ENCODE peak calls at places on chromosomes 1 and 21, in seven cellular contexts. K is K562, Y is HepG2, M is SK-N-SH, I is GM12878, D is HCT116, C is H1. X is an unnamed sample.

GRCh38 chr1:235945775-235946565 is 79.3 kb upstream of the LYST start:
- DNase-seq in M (no peak), K (no peak), I (peak), D (no peak), Y (peak), C (no peak), X (no peak)

GRCh38 chr1:101460709-101461108 is 223.9 kb downstream of the S1PR1 start:
- DNase-seq in C (no peak), Y (no peak), M (no peak), K (no peak), I (no peak), D (no peak), X (no peak)

GRCh38 chr1:167935252-167936067 is 1.0 kb upstream of the DCAF6 start:
- DNase-seq in M (peak), Y (peak), K (no peak), D (no peak), I (no peak), C (peak), X (peak)

GRCh38 chr21:31374430-31374829 is 30.4 kb upstream of the TIAM1 start:
- DNase-seq in C (peak), M (no peak), Y (no peak), I (no peak), D (no peak), K (no peak), X (no peak)

GRCh38 chr1:38559180-38559874 is 300.2 kb downstream of the RRAGC start:
- DNase-seq in D (no peak), Y (no peak), M (no peak), K (no peak), I (peak), C (no peak), X (no peak)

GRCh38 chr1:160971618-160972056 is 17.0 kb upstream of the ITLN2 start:
- DNase-seq in C (no peak), I (peak), M (no peak), Y (no peak), D (no peak), K (no peak), X (no peak)

GRCh38 chr1:166740668-166741276 is 98.5 kb upstream of the POGK start:
- DNase-seq in Y (no peak), C (no peak), K (no peak), M (no peak), D (no peak), I (no peak), X (no peak)

GRCh38 chr1:86706018-86706417 is 1.6 kb downstream of the SH3GLB1 start:
- DNase-seq in D (no peak), Y (peak), K (no peak), M (no peak), C (no peak), I (no peak), X (peak)

GRCh38 chr1:161068306-161069200 is 1.1 kb downstream of the ARHGAP30 start:
- DNase-seq in K (no peak), M (no peak), D (no peak), C (no peak), Y (no peak), I (peak), X (no peak)

GRCh38 chr21:44487831-44488230 is 32.5 kb downstream of the LRRC3 start:
- DNase-seq in I (no peak), D (peak), C (peak), Y (peak), M (no peak), K (peak), X (no peak)

GRCh38 chr1:105072850-105073249 is 1323.2 kb downstream of the AMY1C start:
- DNase-seq in Y (no peak), C (no peak), K (no peak), I (no peak), M (no peak), D (no peak), X (no peak)

GRCh38 chr1:212974735-212975606 is 24.6 kb downstream of the VASH2 start:
- DNase-seq in I (no peak), C (no peak), D (no peak), M (no peak), K (no peak), Y (no peak), X (no peak)

GRCh38 chr1:42966688-42967609 is 8.3 kb upstream of the SLC2A1 start:
- DNase-seq in I (no peak), Y (peak), K (peak), C (peak), M (no peak), D (peak), X (no peak)

GRCh38 chr1:24969616-24970398 is 39.7 kb upstream of the RUNX3 start:
- DNase-seq in Y (no peak), C (peak), M (no peak), K (no peak), D (no peak), I (no peak), X (no peak)

GRCh38 chr1:8201331-8201861 is 116.5 kb upstream of the SLC45A1 start:
- DNase-seq in I (no peak), M (no peak), Y (peak), D (no peak), C (no peak), K (no peak), X (no peak)

GRCh38 chr1:202658251-202658650 is 52.0 kb downstream of the SYT2 start:
- DNase-seq in Y (no peak), C (no peak), M (no peak), I (no peak), D (no peak), K (no peak), X (no peak)

GRCh38 chr21:45516671-45517151 is 25.5 kb downstream of the SLC19A1 start:
- DNase-seq in I (no peak), M (no peak), D (no peak), C (no peak), Y (no peak), K (no peak), X (no peak)

GRCh38 chr1:30660241-30660640 is 63.1 kb downstream of the MATN1 start:
- DNase-seq in K (no peak), C (no peak), M (no peak), D (no peak), I (no peak), Y (no peak), X (no peak)

GRCh38 chr1:186958520-186958919 is 129.8 kb downstream of the PLA2G4A start:
- DNase-seq in C (no peak), I (no peak), M (no peak), Y (no peak), D (no peak), K (no peak), X (no peak)

GRCh38 chr1:224747578-224747977 is 131.5 kb downstream of the CNIH3 start:
- DNase-seq in M (no peak), K (no peak), D (no peak), I (no peak), C (no peak), Y (no peak), X (peak)

GRCh38 chr1:211548321-211549091 is 30.5 kb downstream of the SLC30A1 start:
- DNase-seq in K (peak), M (no peak), C (no peak), Y (no peak), I (no peak), D (no peak), X (no peak)

GRCh38 chr1:211551628-211552465 is 27.1 kb downstream of the SLC30A1 start:
- DNase-seq in I (no peak), M (no peak), Y (peak), C (no peak), K (no peak), D (no peak), X (no peak)

GRCh38 chr1:211546543-211546942 is 32.4 kb downstream of the SLC30A1 start:
- DNase-seq in M (no peak), K (no peak), I (no peak), C (no peak), Y (no peak), D (no peak), X (no peak)

GRCh38 chr1:211547710-211548109 is 31.3 kb downstream of the SLC30A1 start:
- DNase-seq in I (no peak), K (no peak), Y (peak), C (no peak), D (no peak), M (no peak), X (no peak)

GRCh38 chr1:211549092-211549749 is 29.7 kb downstream of the SLC30A1 start:
- DNase-seq in Y (no peak), I (no peak), C (no peak), M (no peak), D (no peak), K (no peak), X (no peak)
- TF ChIP-seq JUND in Y (no peak), I (no peak), C (no peak), M (no peak), D (no peak), K (no peak), X (no peak)

GRCh38 chr1:172964864-172965263 is 85.9 kb downstream of the TNFSF18 start:
- DNase-seq in M (no peak), Y (no peak), D (no peak), I (no peak), C (no peak), K (no peak), X (no peak)
- TF ChIP-seq JUND in M (no peak), Y (no peak), D (no peak), I (no peak), C (no peak), K (no peak), X (no peak)

GRCh38 chr1:36570016-36570415 is 87.3 kb upstream of the CSF3R start:
- DNase-seq in M (no peak), K (no peak), I (no peak), D (no peak), C (no peak), Y (no peak), X (no peak)

GRCh38 chr1:36572142-36572715 is 89.5 kb upstream of the CSF3R start:
- DNase-seq in I (no peak), C (no peak), Y (no peak), K (no peak), M (no peak), D (no peak), X (no peak)

GRCh38 chr1:36572906-36573305 is 90.2 kb upstream of the CSF3R start:
- DNase-seq in C (no peak), D (no peak), Y (no peak), I (no peak), M (no peak), K (peak), X (no peak)

GRCh38 chr1:36571106-36571505 is 88.4 kb upstream of the CSF3R start:
- DNase-seq in M (no peak), K (no peak), D (no peak), I (no peak), C (no peak), Y (no peak), X (no peak)

DNA sequence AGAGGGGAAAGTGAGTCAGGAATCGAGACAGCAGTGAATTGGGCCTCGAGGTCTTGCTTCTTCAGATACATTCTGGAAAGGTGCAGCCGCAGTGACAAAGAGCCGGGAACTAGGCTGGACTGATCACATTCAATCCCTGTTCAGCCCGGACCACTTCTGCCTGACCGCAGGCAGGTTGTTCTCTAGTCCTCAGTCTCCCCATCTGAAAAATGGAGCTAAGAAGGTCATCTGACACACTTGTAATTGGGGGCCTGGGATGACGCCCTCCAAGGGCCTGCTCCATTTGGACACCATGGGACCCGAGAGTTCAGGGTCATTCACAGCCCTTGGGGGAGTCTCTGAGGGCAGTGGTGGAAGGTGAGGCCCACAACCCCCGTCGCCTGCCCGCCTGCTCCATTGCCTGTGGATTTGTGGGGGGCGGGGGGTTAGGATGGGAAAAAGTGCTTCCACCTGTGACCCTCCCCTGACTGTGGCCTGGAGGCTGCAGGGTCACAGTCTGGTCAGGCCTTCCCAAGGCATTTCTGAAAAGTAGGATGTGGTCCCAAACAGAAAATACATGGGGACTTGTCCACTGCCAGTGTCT is 87.9 kb upstream of the CSF3R start:
- DNase-seq in D (no peak), Y (no peak), M (no peak), I (no peak), C (no peak), K (no peak), X (no peak)
- TF ChIP-seq JUND in D (no peak), Y (no peak), M (no peak), I (no peak), C (no peak), K (no peak), X (no peak)

GRCh38 chr1:16402742-16403141 is 34.5 kb downstream of the SPATA21 start:
- DNase-seq in C (no peak), M (no peak), D (no peak), I (no peak), K (no peak), Y (no peak), X (no peak)
- TF ChIP-seq JUND in C (no peak), M (no peak), D (no peak), I (no peak), K (no peak), Y (no peak), X (no peak)

GRCh38 chr1:18384477-18384876 is 96.3 kb upstream of the KLHDC7A start:
- DNase-seq in Y (no peak), C (no peak), D (no peak), M (no peak), I (no peak), K (no peak), X (no peak)
- TF ChIP-seq JUND in Y (no peak), C (no peak), D (no peak), M (no peak), I (no peak), K (no peak), X (no peak)

GRCh38 chr1:12453400-12454343 is 164.3 kb downstream of the DHRS3 start:
- DNase-seq in K (peak), D (no peak), C (no peak), M (no peak), Y (peak), I (no peak), X (no peak)
- TF ChIP-seq JUND in K (peak), D (no peak), C (no peak), M (no peak), Y (peak), I (no peak), X (no peak)

X was measured in T47D.